ENCODE peak calls at places on chromosome 2, in six cellular contexts. Y, S, O, J, W and B are unnamed samples. For H3K36me3, H3K27me3 and H3K4me1, the result is how much of the 10 kb centered on the place peaks cover.

GRCh38 chr2:153059338-153060052 is 341.1 kb downstream of the ARL6IP6 start:
- DNase-seq in Y (no peak), S (peak), O (no peak), J (peak), W (no peak), B (no peak)

GRCh38 chr2:127086800-127087737 is 19.9 kb downstream of the BIN1 start:
- DNase-seq in Y (no peak), S (no peak), O (peak), J (peak), W (no peak), B (no peak)

GRCh38 chr2:135257383-135258090 is 205.4 kb downstream of the RAB3GAP1 start:
- DNase-seq in Y (no peak), S (no peak), O (peak), J (no peak), W (no peak), B (no peak)

GRCh38 chr2:237879058-237879430 is 19.6 kb downstream of the RAMP1 start:
- DNase-seq in Y (no peak), S (no peak), O (peak), J (no peak), W (no peak), B (no peak)

GRCh38 chr2:5521462-5521861 is 170.7 kb upstream of the SOX11 start:
- DNase-seq in Y (no peak), S (no peak), O (no peak), J (peak), W (no peak), B (no peak)

GRCh38 chr2:236642584-236643291 is 73.1 kb downstream of the ACKR3 start:
- DNase-seq in Y (peak), S (no peak), O (peak), J (peak), W (no peak), B (no peak)

GRCh38 chr2:217329023-217329431 is 469.2 kb upstream of the TNP1 start:
- DNase-seq in Y (no peak), S (no peak), O (no peak), J (peak), W (no peak), B (no peak)

GRCh38 chr2:202941771-202942170 is 29.7 kb downstream of the CARF start:
- DNase-seq in Y (no peak), S (no peak), O (peak), J (no peak), W (no peak), B (no peak)

GRCh38 chr2:71783215-71783614 is 329.9 kb downstream of the DYSF start:
- DNase-seq in Y (no peak), S (no peak), O (peak), J (peak), W (no peak), B (no peak)

GRCh38 chr2:3034856-3035255 is 342.8 kb downstream of the EIPR1 start:
- DNase-seq in Y (no peak), S (no peak), O (no peak), J (no peak), W (no peak), B (no peak)

GRCh38 chr2:14285812-14286211 is 346.7 kb upstream of the LRATD1 start:
- DNase-seq in Y (no peak), S (no peak), O (no peak), J (no peak), W (no peak), B (no peak)

GRCh38 chr2:110748489-110748867 is 16.1 kb downstream of the ACOXL start:
- DNase-seq in Y (no peak), S (no peak), O (no peak), J (no peak), W (peak), B (peak)

GRCh38 chr2:138722316-138722715 is 57.9 kb downstream of the NXPH2 start:
- DNase-seq in Y (no peak), S (no peak), O (peak), J (no peak), W (no peak), B (no peak)

GRCh38 chr2:127226520-127227263 is 6.6 kb upstream of the CYP27C1 start:
- DNase-seq in Y (peak), S (peak), O (peak), J (peak), W (no peak), B (no peak)

GRCh38 chr2:156565066-156565710 is 129.0 kb downstream of the GPD2 start:
- DNase-seq in Y (no peak), S (no peak), O (peak), J (peak), W (no peak), B (no peak)

GRCh38 chr2:241128266-241128665 is 21.0 kb downstream of the PASK start:
- DNase-seq in Y (no peak), S (no peak), O (no peak), J (no peak), W (no peak), B (no peak)

GRCh38 chr2:131042161-131042775 is 51.0 kb downstream of the FAM168B start:
- DNase-seq in Y (no peak), S (no peak), O (no peak), J (no peak), W (no peak), B (no peak)

GRCh38 chr2:2600466-2600865 is 269.4 kb upstream of the MYT1L start:
- DNase-seq in Y (no peak), S (no peak), O (no peak), J (no peak), W (no peak), B (no peak)

GRCh38 chr2:187547353-187547979 is 6.8 kb downstream of the TFPI start:
- DNase-seq in Y (no peak), S (peak), O (peak), J (peak), W (no peak), B (no peak)

GRCh38 chr2:201507725-201508124 is 56.2 kb downstream of the STRADB start:
- DNase-seq in Y (no peak), S (no peak), O (no peak), J (no peak), W (no peak), B (no peak)

GRCh38 chr2:159202568-159203071 is 83.9 kb downstream of the WDSUB1 start:
- DNase-seq in Y (no peak), S (no peak), O (peak), J (peak), W (no peak), B (no peak)

GRCh38 chr2:177265386-177265690 is 811 bp upstream of the NFE2L2 start:
- DNase-seq in Y (no peak), S (no peak), O (peak), J (peak), W (no peak), B (peak)

GRCh38 chr2:55120634-55121359 is 70.5 kb upstream of the RTN4 start:
- DNase-seq in Y (no peak), S (no peak), O (peak), J (peak), W (no peak), B (no peak)

GRCh38 chr2:2271471-2271941 is 59.6 kb downstream of the MYT1L start:
- DNase-seq in Y (no peak), S (no peak), O (no peak), J (no peak), W (no peak), B (no peak)

GRCh38 chr2:241558532-241559488 is at the start of gene BOK:
- DNase-seq in Y (peak), S (peak), O (peak), J (peak), W (no peak), B (no peak)

GRCh38 chr2:16666453-16666801 is 793 bp upstream of the CYRIA start:
- DNase-seq in Y (no peak), S (no peak), O (peak), J (peak), W (no peak), B (peak)

GRCh38 chr2:158723921-158724802 is 71.0 kb upstream of the DAPL1 start:
- DNase-seq in Y (no peak), S (peak), O (no peak), J (peak), W (no peak), B (no peak)

GRCh38 chr2:170582747-170583463 is 132.2 kb upstream of the SP5 start:
- DNase-seq in Y (no peak), S (no peak), O (no peak), J (no peak), W (no peak), B (no peak)

GRCh38 chr2:67867735-67868134 is 195.1 kb downstream of the C1D start:
- DNase-seq in Y (no peak), S (no peak), O (peak), J (peak), W (no peak), B (no peak)

GRCh38 chr2:3463156-3463835 is 56.0 kb downstream of the ADI1 start:
- DNase-seq in Y (no peak), S (no peak), O (no peak), J (no peak), W (no peak), B (no peak)

GRCh38 chr2:207394203-207394741 is 135.5 kb upstream of the CREB1 start:
- DNase-seq in Y (no peak), S (no peak), O (peak), J (peak), W (no peak), B (no peak)

GRCh38 chr2:119068154-119068725 is 90.3 kb downstream of the C1QL2 start:
- DNase-seq in Y (no peak), S (no peak), O (no peak), J (no peak), W (no peak), B (no peak)

GRCh38 chr2:228541794-228542193 is 360.3 kb upstream of the SPHKAP start:
- DNase-seq in Y (no peak), S (no peak), O (no peak), J (no peak), W (no peak), B (no peak)

GRCh38 chr2:60483400-60483799 is 70.1 kb downstream of the BCL11A start:
- DNase-seq in Y (no peak), S (no peak), O (peak), J (peak), W (no peak), B (no peak)
- H3K36me3 ChIP-seq in Y (under half), S (under half), O (under half), J (under half), W (under half), B (under half)

GRCh38 chr2:109703798-109704197 is 89.6 kb downstream of the SOWAHC start:
- DNase-seq in Y (no peak), S (no peak), O (no peak), J (no peak), W (no peak), B (no peak)
- H3K27me3 ChIP-seq in Y (under half), S (under half), O (under half), J (under half), W (under half), B (under half)

GRCh38 chr2:168241208-168241607 is 6.2 kb downstream of the STK39 start:
- DNase-seq in Y (no peak), S (no peak), O (no peak), J (no peak), W (no peak), B (no peak)

GRCh38 chr2:168237741-168238140 is 9.7 kb downstream of the STK39 start:
- DNase-seq in Y (no peak), S (no peak), O (peak), J (peak), W (no peak), B (no peak)

GRCh38 chr2:168243061-168243460 is 4.3 kb downstream of the STK39 start:
- DNase-seq in Y (no peak), S (no peak), O (no peak), J (no peak), W (no peak), B (no peak)

GRCh38 chr2:168241746-168242145 is 5.6 kb downstream of the STK39 start:
- DNase-seq in Y (no peak), S (no peak), O (no peak), J (peak), W (no peak), B (no peak)

GRCh38 chr2:168239281-168239680 is 8.1 kb downstream of the STK39 start:
- DNase-seq in Y (no peak), S (no peak), O (no peak), J (no peak), W (no peak), B (no peak)
- H3K4me1 ChIP-seq in Y (under half), S (under half), O (under half), J (under half), W (under half), B (half or more)

GRCh38 chr2:183166210-183166609 is 42.0 kb downstream of the NUP35 start:
- DNase-seq in Y (no peak), S (no peak), O (no peak), J (no peak), W (no peak), B (no peak)

GRCh38 chr2:183157131-183157530 is 32.9 kb downstream of the NUP35 start:
- DNase-seq in Y (no peak), S (no peak), O (no peak), J (no peak), W (no peak), B (no peak)

GRCh38 chr2:183164111-183165015 is 40.1 kb downstream of the NUP35 start:
- DNase-seq in Y (no peak), S (no peak), O (no peak), J (peak), W (no peak), B (no peak)

DNA sequence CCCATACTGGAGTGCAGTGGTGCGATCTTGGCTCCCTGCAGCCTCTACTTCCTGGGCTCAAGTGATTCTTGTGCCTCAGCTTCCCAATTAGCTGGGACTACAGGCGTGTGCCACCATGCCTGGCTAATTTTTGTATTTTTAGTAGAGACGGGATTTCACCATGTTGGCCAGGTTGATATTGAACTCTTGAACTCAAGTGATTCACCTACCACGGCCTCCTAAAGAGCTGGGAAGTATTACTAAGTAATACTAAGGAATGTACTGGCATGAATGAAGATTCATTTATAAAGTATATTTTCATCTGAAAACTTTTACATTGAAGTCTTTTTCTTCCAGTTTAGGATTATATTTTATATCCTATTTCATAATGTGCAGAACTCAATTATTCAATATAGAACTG is 38.1 kb downstream of the NUP35 start:
- DNase-seq in Y (no peak), S (no peak), O (peak), J (no peak), W (no peak), B (no peak)
- H3K36me3 ChIP-seq in Y (under half), S (under half), O (under half), J (under half), W (under half), B (under half)

DNA sequence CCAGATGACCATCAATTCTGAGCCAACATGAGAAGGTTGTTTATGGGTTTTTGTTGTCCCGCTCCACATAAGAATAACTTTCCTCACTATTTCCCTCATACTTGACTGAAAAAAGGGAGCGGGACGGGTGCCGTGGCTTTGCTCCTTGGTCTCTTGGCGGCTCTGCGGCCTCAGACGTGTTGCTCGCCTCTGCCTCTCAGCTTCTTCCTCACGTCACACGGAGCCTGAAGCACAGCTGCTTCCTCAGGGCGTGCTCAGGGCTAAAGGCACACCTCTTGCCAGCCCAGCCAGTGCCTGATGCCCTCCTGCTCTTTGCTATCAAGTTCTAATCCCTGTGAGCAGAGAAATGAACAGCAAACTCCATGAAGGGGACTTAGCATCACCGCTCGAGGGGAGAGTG is 17.9 kb upstream of the ID2 start:
- DNase-seq in Y (no peak), S (no peak), O (no peak), J (no peak), W (no peak), B (no peak)
- H3K27me3 ChIP-seq in Y (under half), S (under half), O (under half), J (under half), W (under half), B (under half)

DNA sequence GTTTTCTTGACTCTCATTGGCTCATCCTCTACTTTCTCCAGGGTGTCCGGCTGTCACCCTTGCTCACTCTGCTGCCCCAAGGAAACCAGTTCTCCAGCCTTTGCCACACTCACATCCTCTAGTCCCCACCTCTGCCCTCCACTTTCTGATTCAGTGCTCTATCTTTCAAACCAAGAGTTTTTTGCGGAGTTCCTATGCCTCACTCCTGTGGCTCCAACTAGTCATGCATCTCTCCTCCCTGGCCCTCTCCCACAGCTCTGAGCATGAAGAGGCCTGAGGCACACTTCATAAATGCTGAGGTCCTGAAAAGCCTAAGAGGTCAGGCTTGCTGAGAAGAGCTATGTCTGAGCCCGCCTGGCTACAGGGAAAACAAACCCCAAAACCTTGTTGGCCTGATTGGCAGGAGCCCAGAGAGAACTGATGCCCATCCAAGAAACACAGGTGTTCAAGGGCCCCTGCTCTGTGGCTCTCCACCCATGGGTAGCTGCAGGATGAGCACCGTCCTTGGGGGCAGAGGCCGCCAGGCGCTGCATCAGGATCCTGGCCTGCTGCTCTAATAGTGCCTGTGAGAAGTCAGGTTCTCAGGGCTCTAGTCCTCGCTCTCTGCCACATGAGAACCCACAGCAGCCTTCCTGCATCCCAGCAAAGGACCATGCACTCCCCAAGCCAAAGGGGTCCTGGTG is 42.1 kb downstream of the HS1BP3 start:
- DNase-seq in Y (peak), S (no peak), O (no peak), J (no peak), W (no peak), B (no peak)
- H3K4me1 ChIP-seq in Y (under half), S (under half), O (under half), J (under half), W (under half), B (under half)

GRCh38 chr2:27653397-27653796 is 10.0 kb downstream of the SUPT7L start:
- DNase-seq in Y (no peak), S (no peak), O (no peak), J (no peak), W (no peak), B (no peak)

GRCh38 chr2:27652790-27653189 is 10.6 kb downstream of the SUPT7L start:
- DNase-seq in Y (no peak), S (no peak), O (no peak), J (no peak), W (no peak), B (no peak)

GRCh38 chr2:27655155-27655951 is 8.1 kb downstream of the SUPT7L start:
- DNase-seq in Y (no peak), S (no peak), O (peak), J (no peak), W (no peak), B (no peak)

GRCh38 chr2:27651056-27651455 is 12.4 kb downstream of the SUPT7L start:
- DNase-seq in Y (no peak), S (no peak), O (no peak), J (no peak), W (no peak), B (no peak)

GRCh38 chr2:27652341-27652740 is 11.1 kb downstream of the SUPT7L start:
- DNase-seq in Y (no peak), S (no peak), O (no peak), J (no peak), W (no peak), B (no peak)
- H3K36me3 ChIP-seq in Y (under half), S (under half), O (half or more), J (under half), W (half or more), B (half or more)

DNA sequence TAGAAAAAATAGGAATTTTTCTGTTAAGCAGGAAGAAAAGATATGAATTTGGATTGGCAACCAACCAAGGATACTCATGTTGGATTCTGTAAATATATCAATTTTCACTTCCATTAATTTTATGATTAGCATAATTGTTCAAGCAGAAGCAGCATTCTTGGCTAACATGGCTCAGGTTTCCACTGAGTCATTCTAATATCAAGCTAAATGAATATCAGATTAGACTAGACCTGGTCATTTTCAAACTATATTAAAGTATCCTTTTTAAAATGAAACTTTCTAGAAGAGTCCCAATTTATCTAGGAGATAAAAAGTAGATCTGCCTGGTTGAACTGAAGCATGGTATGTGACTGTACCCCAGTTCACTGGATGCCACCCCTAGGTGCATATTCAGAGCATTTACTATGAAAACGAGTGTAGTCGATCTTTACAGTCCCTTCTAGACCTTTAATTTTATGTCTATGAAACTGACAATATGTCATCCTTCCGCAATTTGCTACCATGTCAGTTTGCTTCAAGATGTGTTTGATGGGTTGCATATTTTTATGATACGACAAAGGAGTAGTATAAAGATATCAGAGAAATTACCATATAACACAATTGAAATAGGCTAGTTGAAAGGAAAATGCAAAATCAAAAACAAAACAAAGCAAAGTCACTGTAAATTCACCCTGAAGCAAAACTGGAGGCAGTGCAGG is 704.9 kb downstream of the ERBB4 start:
- DNase-seq in Y (no peak), S (no peak), O (no peak), J (no peak), W (no peak), B (no peak)
- H3K27me3 ChIP-seq in Y (under half), S (under half), O (under half), J (under half), W (under half), B (under half)